ENCODE peak calls at places on chromosome 18, in five cellular contexts. C is HepG2, T is fibroblast of lung, V is PC-9, N is hepatocyte. P is an unnamed sample.
A peak's percentile ranks its signal among the peaks of the same experiment; 100 is the strongest.

GRCh38 chr18:55301836-55302235 is 286.2 kb downstream of the TCF4 start:
- DNase-seq in T (peak; percentile 32), N (no peak), C (no peak), V (no peak), P (no peak)

GRCh38 chr18:43587538-43588153 is 310.4 kb upstream of the SYT4 start:
- DNase-seq in V (no peak), C (peak; percentile 25), T (peak; percentile 64), N (peak; percentile 61), P (peak; percentile 57)

GRCh38 chr18:32511147-32511546 is 40.5 kb upstream of the GAREM1 start:
- DNase-seq in C (no peak), T (no peak), V (no peak), N (no peak), P (peak; percentile 1)

GRCh38 chr18:30106356-30106755 is 936.2 kb downstream of the DSC3 start:
- DNase-seq in C (no peak), V (peak; percentile 31), N (no peak), T (no peak), P (peak; percentile 21)

GRCh38 chr18:23532848-23533247 is 29.5 kb downstream of the RMC1 start:
- DNase-seq in N (no peak), T (no peak), V (no peak), C (no peak), P (no peak)

GRCh38 chr18:36284671-36285295 is 12.7 kb upstream of the FHOD3 start:
- DNase-seq in V (peak; percentile 11), C (peak; percentile 62), T (peak; percentile 77), N (peak; percentile 64), P (peak; percentile 77)

GRCh38 chr18:10690376-10690775 is 164.5 kb downstream of the NAPG start:
- DNase-seq in N (no peak), C (no peak), V (no peak), T (no peak), P (no peak)

GRCh38 chr18:55844373-55844772 is 256.4 kb upstream of the TCF4 start:
- DNase-seq in N (no peak), C (no peak), V (no peak), T (no peak), P (no peak)

GRCh38 chr18:28112056-28112470 is 64.9 kb downstream of the CDH2 start:
- DNase-seq in T (peak; percentile 37), V (no peak), N (peak; percentile 21), C (no peak), P (peak; percentile 81)

GRCh38 chr18:73461038-73461779 is 593.4 kb upstream of the NETO1 start:
- DNase-seq in V (no peak), N (peak; percentile 9), T (no peak), C (no peak), P (no peak)

GRCh38 chr18:32552421-32553030 is 81.8 kb upstream of the GAREM1 start:
- DNase-seq in V (peak; percentile 10), T (peak; percentile 78), C (peak; percentile 68), N (peak; percentile 85), P (peak; percentile 72)

GRCh38 chr18:28175930-28176673 is 828 bp downstream of the CDH2 start:
- DNase-seq in V (peak; percentile 28), C (no peak), T (peak; percentile 30), N (peak; percentile 36), P (peak; percentile 66)

GRCh38 chr18:54086046-54086802 is 138.2 kb downstream of the MBD2 start:
- DNase-seq in N (no peak), T (no peak), C (no peak), V (no peak), P (no peak)

GRCh38 chr18:12531747-12532146 is 124.0 kb downstream of the PRELID3A start:
- DNase-seq in N (no peak), C (no peak), V (peak; percentile 23), T (no peak), P (no peak)

GRCh38 chr18:36349552-36349951 is 52.0 kb downstream of the FHOD3 start:
- DNase-seq in V (no peak), T (no peak), N (peak; percentile 30), C (no peak), P (peak; percentile 42)

GRCh38 chr18:22314406-22314805 is 103.3 kb downstream of the CTAGE1 start:
- DNase-seq in V (no peak), T (peak; percentile 94), C (no peak), N (peak; percentile 57), P (peak; percentile 96)

GRCh38 chr18:58639751-58640427 is 11.0 kb upstream of the ALPK2 start:
- DNase-seq in C (no peak), N (no peak), T (peak; percentile 65), V (no peak), P (peak; percentile 68)

GRCh38 chr18:79576686-79577351 is 102.8 kb upstream of the CTDP1 start:
- DNase-seq in N (peak; percentile 73), V (no peak), C (no peak), T (peak; percentile 66), P (peak; percentile 18)

GRCh38 chr18:28736951-28737350 is 560.0 kb upstream of the CDH2 start:
- DNase-seq in N (no peak), C (no peak), T (no peak), V (no peak), P (peak; percentile 52)

GRCh38 chr18:58937204-58937603 is 72.5 kb downstream of the ZNF532 start:
- DNase-seq in T (peak; percentile 54), V (no peak), C (no peak), N (no peak), P (peak; percentile 66)

GRCh38 chr18:25896178-25896780 is 194.1 kb downstream of the SS18 start:
- DNase-seq in C (peak; percentile 32), T (peak; percentile 71), V (no peak), N (peak; percentile 68), P (peak; percentile 67)

GRCh38 chr18:77065221-77065981 is 67.2 kb downstream of the MBP start:
- DNase-seq in C (no peak), V (peak; percentile 54), T (peak; percentile 98), N (peak; percentile 44), P (peak; percentile 95)

GRCh38 chr18:29154758-29155725 is 978.1 kb upstream of the CDH2 start:
- DNase-seq in V (peak; percentile 62), C (no peak), T (peak; percentile 38), N (peak; percentile 13), P (peak; percentile 91)

GRCh38 chr18:11323359-11323819 is 174.0 kb upstream of the PIEZO2 start:
- DNase-seq in N (peak; percentile 68), V (no peak), C (peak; percentile 15), T (peak; percentile 47), P (peak; percentile 67)

GRCh38 chr18:76554788-76555187 is 59.7 kb upstream of the ZNF516 start:
- DNase-seq in N (no peak), T (no peak), V (no peak), C (no peak), P (no peak)

GRCh38 chr18:681985-682384 is 24.5 kb downstream of the TYMS start:
- DNase-seq in V (no peak), T (no peak), N (no peak), C (no peak), P (no peak)

GRCh38 chr18:686339-687111 is 25.9 kb downstream of the ENOSF1 start:
- DNase-seq in T (no peak), N (no peak), C (no peak), V (no peak), P (peak; percentile 10)

GRCh38 chr18:685438-685837 is 27.0 kb downstream of the ENOSF1 start:
- DNase-seq in V (no peak), T (no peak), C (no peak), N (no peak), P (no peak)

GRCh38 chr18:682833-683232 is 25.4 kb downstream of the TYMS start:
- DNase-seq in V (no peak), N (no peak), C (peak; percentile 51), T (no peak), P (no peak)

DNA sequence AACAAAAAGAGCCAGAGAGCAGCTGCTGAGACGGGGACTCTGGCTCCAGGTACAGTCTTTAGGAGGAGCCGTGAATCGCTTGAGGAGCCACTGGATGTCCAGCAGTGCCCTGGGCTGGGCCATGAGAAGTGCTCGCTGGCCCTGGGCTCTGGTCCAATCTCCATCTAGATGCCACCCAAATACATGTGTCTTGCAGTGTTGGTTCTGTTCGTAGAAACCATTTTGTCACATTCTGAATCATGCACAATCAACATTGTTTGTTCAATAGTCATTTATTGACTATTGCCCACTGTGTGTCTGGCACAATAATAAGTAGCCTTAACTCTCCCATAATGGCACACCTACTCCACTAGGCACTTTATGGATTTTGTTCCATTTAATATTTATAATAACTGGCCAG is 26.1 kb downstream of the TYMS start:
- DNase-seq in C (no peak), T (no peak), N (no peak), V (no peak), P (no peak)
- H4K20me1 ChIP-seq in C (peaks cover 8% of the 10 kb centered on the region), T (no peaks in the 10 kb centered on the region), N (no peaks in the 10 kb centered on the region), V (no peaks in the 10 kb centered on the region), P (no peaks in the 10 kb centered on the region)

DNA sequence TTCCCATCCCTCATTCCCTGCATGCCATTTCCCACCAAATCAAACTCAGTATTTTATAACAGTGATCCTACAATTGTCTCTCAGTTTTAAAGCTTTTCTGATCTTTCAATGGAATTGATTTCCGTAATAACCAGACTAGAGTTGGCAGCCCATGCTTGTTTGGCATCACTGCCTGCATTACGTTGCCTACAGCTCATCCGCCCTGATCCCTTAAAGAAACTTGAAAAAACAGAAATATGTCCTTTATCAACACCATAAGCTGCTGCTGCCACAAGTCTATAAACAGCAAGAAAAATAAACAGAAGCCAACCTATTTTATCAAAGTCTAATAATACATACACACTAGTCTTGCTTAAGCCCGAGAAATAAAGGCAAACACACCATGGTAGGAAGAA is 331.0 kb downstream of the METTL4 start:
- DNase-seq in N (no peak), T (peak; percentile 46), C (no peak), V (no peak), P (peak; percentile 27)
- TF ChIP-seq EZH2 in N (no peak), T (no peak), C (no peak), V (no peak), P (no peak)

DNA sequence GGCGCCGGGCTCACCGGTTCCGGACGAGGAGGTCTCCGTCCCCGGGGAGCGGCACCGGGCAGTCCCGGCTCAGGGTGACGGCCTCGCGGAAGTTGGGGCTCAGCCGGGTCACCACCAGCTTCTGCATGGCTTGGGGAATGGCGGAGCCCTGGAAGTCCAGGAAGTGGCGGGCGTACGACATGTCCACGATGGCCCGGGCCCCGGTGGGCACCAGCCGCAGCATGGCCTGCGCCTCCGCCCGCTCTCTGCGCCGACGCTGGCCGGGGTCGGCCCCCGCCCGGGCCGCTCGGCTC is 157 bp downstream of the PTGR3 start:
- DNase-seq in T (no peak), V (no peak), N (no peak), C (no peak), P (no peak)
- H4K20me1 ChIP-seq in T (no peaks in the 10 kb centered on the region), V (peaks cover 28% of the 10 kb centered on the region), N (peaks cover 34% of the 10 kb centered on the region), C (peaks cover 11% of the 10 kb centered on the region), P (no peaks in the 10 kb centered on the region)

GRCh38 chr18:47260924-47261701 is 9.7 kb upstream of the SKOR2 start:
- DNase-seq in V (no peak), C (no peak), N (no peak), T (no peak), P (no peak)

GRCh38 chr18:47262397-47263196 is 11.1 kb upstream of the SKOR2 start:
- DNase-seq in V (no peak), N (no peak), T (no peak), C (no peak), P (no peak)

GRCh38 chr18:47263197-47263827 is 11.9 kb upstream of the SKOR2 start:
- DNase-seq in T (no peak), C (no peak), V (no peak), N (no peak), P (no peak)

GRCh38 chr18:47260138-47260923 is 8.9 kb upstream of the SKOR2 start:
- DNase-seq in V (no peak), N (peak; percentile 81), T (peak; percentile 26), C (peak; percentile 5), P (peak; percentile 61)

GRCh38 chr18:47261902-47262301 is 10.4 kb upstream of the SKOR2 start:
- DNase-seq in V (no peak), C (no peak), T (no peak), N (no peak), P (no peak)
- TF ChIP-seq EZH2 in V (no peak), C (no peak), T (peak; percentile 79), N (no peak), P (peak; percentile 24)